ENCODE peak calls at places on chromosome 12, in eight cellular contexts. Z is ELR; Q is stimulated activated CD4-positive, alpha-beta T cell treated with anti-CD3 and anti-CD28 coated beads, Interleukin-1b, Interleukin-23, amount 100 ng/mL, for 1 hour; P is iris pigment epithelial cell; T is SHP77; A is HCEC 1CT; V is CD8-positive, alpha-beta memory T cell; H is activated CD4-positive, alpha-beta T cell treated with anti-CD3 and anti-CD28 coated beads, Interleukin-2, amount 50 U/mL, for 1 hour. D is an unnamed sample.
A peak's percentile ranks its signal among the peaks of the same experiment; 100 is the strongest.

GRCh38 chr12:29220632-29221336 is 71.7 kb downstream of the FAR2 start:
- DNase-seq in Z (no peak), Q (no peak), P (no peak), T (peak; percentile 56), A (no peak), V (no peak), H (no peak), D (no peak)

GRCh38 chr12:3295648-3296408 is 195.2 kb upstream of the PRMT8 start:
- DNase-seq in Z (no peak), Q (no peak), P (peak; percentile 68), T (no peak), A (no peak), V (no peak), H (no peak), D (no peak)

GRCh38 chr12:25701290-25701689 is 148.2 kb upstream of the LMNTD1 start:
- DNase-seq in Z (peak; percentile 82), Q (no peak), P (peak; percentile 96), T (no peak), A (peak; percentile 79), V (no peak), H (no peak), D (no peak)

GRCh38 chr12:11171953-11172675 is 1.1 kb downstream of the SMIM10L1 start:
- DNase-seq in Z (peak; percentile 45), Q (no peak), P (peak; percentile 23), T (no peak), A (peak; percentile 26), V (no peak), H (no peak), D (no peak)

GRCh38 chr12:44930972-44931600 is 55.0 kb upstream of the NELL2 start:
- DNase-seq in Z (peak; percentile 85), Q (no peak), P (peak; percentile 66), T (peak; percentile 61), A (peak; percentile 73), V (peak; percentile 61), H (no peak), D (peak; percentile 18)

GRCh38 chr12:54286042-54286931 is 5.8 kb downstream of the HNRNPA1 start:
- DNase-seq in Z (peak; percentile 36), Q (no peak), P (no peak), T (no peak), A (no peak), V (no peak), H (no peak), D (peak; percentile 26)

GRCh38 chr12:130249376-130249775 is 87.1 kb downstream of the FZD10 start:
- DNase-seq in Z (no peak), Q (no peak), P (no peak), T (no peak), A (no peak), V (no peak), H (no peak), D (no peak)

GRCh38 chr12:74365178-74365964 is 172.3 kb upstream of the ATXN7L3B start:
- DNase-seq in Z (peak; percentile 66), Q (no peak), P (peak; percentile 63), T (peak; percentile 2), A (peak; percentile 59), V (no peak), H (no peak), D (no peak)

GRCh38 chr12:9647825-9648700 is 21.4 kb upstream of the CLEC2D start:
- DNase-seq in Z (peak; percentile 90), Q (peak; percentile 63), P (peak; percentile 82), T (peak; percentile 70), A (peak; percentile 76), V (peak; percentile 97), H (peak; percentile 81), D (no peak)

GRCh38 chr12:591167-591570 is 72.1 kb downstream of the NINJ2 start:
- DNase-seq in Z (no peak), Q (no peak), P (no peak), T (no peak), A (no peak), V (no peak), H (no peak), D (no peak)

GRCh38 chr12:15131462-15131861 is 89.8 kb downstream of the RERG start:
- DNase-seq in Z (peak; percentile 43), Q (no peak), P (peak; percentile 20), T (no peak), A (peak; percentile 93), V (no peak), H (no peak), D (no peak)

GRCh38 chr12:21248679-21249078 is 86.0 kb downstream of the SLCO1A2 start:
- DNase-seq in Z (peak; percentile 47), Q (no peak), P (peak; percentile 21), T (no peak), A (no peak), V (no peak), H (no peak), D (no peak)

GRCh38 chr12:89429539-89429938 is 77.2 kb upstream of the DUSP6 start:
- DNase-seq in Z (no peak), Q (no peak), P (no peak), T (no peak), A (no peak), V (no peak), H (no peak), D (no peak)

D was measured in epithelial cell of prostate.